ENCODE peak calls at places on chromosomes 13 and 19, in six cellular contexts. S is ovary, Z is cardiac muscle cell, A is lower lobe of right lung, Q is left ventricle myocardium inferior, C is PC-3. E is an unnamed sample.

GRCh38 chr13:36275190-36276002 is 22.2 kb downstream of the CCDC169 start:
- DNase-seq in Q (no peak), C (peak; percentile 65), S (no peak), A (no peak), Z (peak; percentile 88), E (no peak)

GRCh38 chr13:23433171-23434153 is at the start of gene SACS:
- DNase-seq in Q (no peak), A (no peak), S (no peak), C (peak; percentile 17), Z (peak; percentile 52), E (no peak)

GRCh38 chr19:34667349-34668076 is 9.4 kb downstream of the SCGB2B2 start:
- DNase-seq in Q (no peak), A (peak; percentile 61), Z (peak; percentile 17), S (no peak), C (peak; percentile 4), E (no peak)

GRCh38 chr13:42152495-42152894 is 104.0 kb downstream of the DGKH start:
- DNase-seq in A (no peak), Z (no peak), S (no peak), Q (no peak), C (no peak), E (no peak)

GRCh38 chr13:113897161-113897560 is 33.3 kb upstream of the GAS6 start:
- DNase-seq in C (peak; percentile 92), Q (no peak), S (peak; percentile 12), A (no peak), Z (peak; percentile 91), E (no peak)

GRCh38 chr19:34479396-34479795 is 2.2 kb upstream of the WTIP start:
- DNase-seq in A (no peak), C (no peak), S (no peak), Z (no peak), Q (no peak), E (no peak)

GRCh38 chr13:51502206-51502651 is 49.4 kb upstream of the INTS6 start:
- DNase-seq in Z (no peak), A (no peak), C (no peak), S (no peak), Q (no peak), E (no peak)

GRCh38 chr13:99003851-99004471 is 26.1 kb upstream of the DOCK9 start:
- DNase-seq in Z (peak; percentile 17), S (no peak), A (no peak), Q (no peak), C (no peak), E (no peak)

GRCh38 chr13:75371223-75371622 is 110.7 kb downstream of the TBC1D4 start:
- DNase-seq in Z (no peak), Q (no peak), S (no peak), C (no peak), A (no peak), E (no peak)

GRCh38 chr19:48680436-48681126 is 7.8 kb upstream of the NTN5 start:
- DNase-seq in Z (no peak), S (peak; percentile 41), A (no peak), C (no peak), Q (no peak), E (no peak)

GRCh38 chr13:40233731-40234195 is 432.7 kb downstream of the FOXO1 start:
- DNase-seq in C (no peak), Z (no peak), S (no peak), A (no peak), Q (peak; percentile 68), E (peak; percentile 85)

GRCh38 chr19:38229585-38230073 is 5.6 kb upstream of the DPF1 start:
- DNase-seq in A (no peak), Z (peak; percentile 92), Q (peak; percentile 56), S (peak; percentile 71), C (peak; percentile 67), E (no peak)

GRCh38 chr13:25286308-25286968 is 850 bp downstream of the MTMR6 start:
- DNase-seq in C (peak; percentile 56), Q (no peak), A (no peak), S (no peak), Z (peak; percentile 52), E (no peak)

DNA sequence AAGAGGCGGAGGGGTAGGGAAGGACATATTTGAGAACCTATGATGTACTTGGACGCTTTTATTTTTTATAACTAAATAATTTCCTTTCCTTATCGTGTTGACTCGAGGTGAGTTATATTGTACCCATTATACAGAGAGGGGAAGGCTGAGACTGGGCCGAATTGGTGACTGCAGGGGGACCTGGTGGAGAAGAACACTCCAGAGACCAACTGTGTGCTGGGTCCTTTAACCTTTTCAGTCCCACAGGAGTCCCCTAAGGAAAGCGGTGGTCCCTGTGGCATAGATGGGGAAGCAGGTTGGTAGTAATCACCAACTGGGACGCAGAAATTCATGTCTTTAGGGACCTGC is 633 bp downstream of the MYH14 start:
- DNase-seq in S (no peak), A (no peak), Q (no peak), Z (no peak), C (no peak), E (no peak)
- H3K27ac ChIP-seq in S (no peak overlapping the region), A (peak overlapping the region; percentile 62), Q (peak overlapping the region; percentile 91), Z (no peak overlapping the region), C (no peak overlapping the region), E (no peak overlapping the region)

GRCh38 chr13:67075239-67075638 is 154.9 kb downstream of the PCDH9 start:
- DNase-seq in Z (peak; percentile 64), S (no peak), C (peak; percentile 1), A (no peak), Q (no peak), E (no peak)
- TF ChIP-seq CTCF in Z (peak; percentile 40), S (no peak), C (peak; percentile 29), A (no peak), Q (peak; percentile 52), E (no peak)

GRCh38 chr13:97441414-97441813 is 7.4 kb downstream of the RAP2A start:
- DNase-seq in C (no peak), A (no peak), S (no peak), Z (no peak), Q (no peak), E (no peak)

GRCh38 chr13:97439196-97439595 is 5.2 kb downstream of the RAP2A start:
- DNase-seq in Q (no peak), Z (peak; percentile 48), S (no peak), A (no peak), C (no peak), E (no peak)

GRCh38 chr13:97436845-97437244 is 2.9 kb downstream of the RAP2A start:
- DNase-seq in C (no peak), S (no peak), A (no peak), Q (no peak), Z (no peak), E (no peak)

GRCh38 chr13:97437729-97438128 is 3.8 kb downstream of the RAP2A start:
- DNase-seq in Z (no peak), S (no peak), Q (no peak), C (no peak), A (no peak), E (no peak)

GRCh38 chr13:97440598-97440997 is 6.6 kb downstream of the RAP2A start:
- DNase-seq in A (no peak), Z (peak; percentile 33), S (no peak), C (no peak), Q (no peak), E (no peak)
- H3K4me1 ChIP-seq in A (peaks cover 34% of the 10 kb centered on the region), Z (peaks cover 11% of the 10 kb centered on the region), S (no peaks in the 10 kb centered on the region), C (peaks cover 8% of the 10 kb centered on the region), Q (peaks cover 63% of the 10 kb centered on the region), E (peaks cover 3% of the 10 kb centered on the region)

GRCh38 chr19:50851620-50852019 is 3.1 kb upstream of the KLK3 start:
- DNase-seq in C (no peak), A (no peak), S (no peak), Q (no peak), Z (no peak), E (no peak)
- H3K27ac ChIP-seq in C (no peak overlapping the region), A (no peak overlapping the region), S (no peak overlapping the region), Q (no peak overlapping the region), Z (no peak overlapping the region), E (no peak overlapping the region)

GRCh38 chr19:51439021-51439465 is 19.2 kb downstream of the SIGLEC8 start:
- DNase-seq in A (no peak), Z (peak; percentile 26), C (peak; percentile 46), Q (no peak), S (no peak), E (peak; percentile 41)
- TF ChIP-seq CTCF in A (peak; percentile 35), Z (peak; percentile 46), C (peak; percentile 74), Q (peak; percentile 39), S (no peak), E (no peak)

E was measured in kidney.